ENCODE peak calls at places on chromosomes 1 and 21, in four cellular contexts. C, T, K and D are unnamed samples.
A peak's percentile ranks its signal among the peaks of the same experiment; 100 is the strongest.

GRCh38 chr1:207962716-207963428 is 51.9 kb upstream of the CD34 start:
- DNase-seq in K (peak; percentile 4), C (no peak), T (peak; percentile 77), D (peak; percentile 71)

GRCh38 chr21:45577806-45578801 is 35.9 kb upstream of the SLC19A1 start:
- DNase-seq in T (no peak), K (no peak), C (no peak), D (peak; percentile 61)

GRCh38 chr1:37621326-37621870 is 13.3 kb downstream of the RSPO1 start:
- DNase-seq in T (no peak), K (no peak), C (no peak), D (no peak)

GRCh38 chr1:222926566-222926965 is 111.7 kb downstream of the DISP1 start:
- DNase-seq in T (peak; percentile 30), C (no peak), K (no peak), D (no peak)

GRCh38 chr1:86914998-86915736 is 732 bp downstream of the HS2ST1 start:
- DNase-seq in C (peak; percentile 74), T (no peak), K (peak; percentile 70), D (no peak)

GRCh38 chr1:30315185-30315960 is 408.0 kb downstream of the MATN1 start:
- DNase-seq in C (peak; percentile 32), T (no peak), K (peak; percentile 31), D (peak; percentile 52)

GRCh38 chr1:62637392-62638105 is 40.2 kb downstream of the ANGPTL3 start:
- DNase-seq in T (peak; percentile 8), C (no peak), K (no peak), D (no peak)

GRCh38 chr21:23152130-23152529 is 2153.9 kb downstream of the NCAM2 start:
- DNase-seq in T (no peak), C (no peak), K (no peak), D (no peak)

GRCh38 chr1:98221926-98222325 is 301.1 kb upstream of the DPYD start:
- DNase-seq in K (peak; percentile 62), T (no peak), C (no peak), D (no peak)

GRCh38 chr1:175822575-175822974 is 79.2 kb upstream of the TNR start:
- DNase-seq in C (no peak), K (no peak), T (no peak), D (no peak)

GRCh38 chr1:64895500-64895899 is 70.8 kb downstream of the JAK1 start:
- DNase-seq in C (no peak), K (no peak), T (no peak), D (no peak)

GRCh38 chr1:59063501-59063900 is 233.4 kb upstream of the FGGY start:
- DNase-seq in T (no peak), C (no peak), K (peak; percentile 63), D (no peak)